ENCODE peak calls at places on chromosomes 3 and 15, in four cellular contexts. One of them, this sample, is unnamed.
A peak's percentile ranks its signal among the peaks of the same experiment; 100 is the strongest.

GRCh38 chr3:107994954-107995715 is 95.7 kb downstream of the CD47 start:
- DNase-seq in K562: no peak
- DNase-seq in HepG2: no peak
- DNase-seq in GM12878: no peak
- DNase-seq in this sample: no peak

GRCh38 chr15:29208352-29208751 is 61.3 kb downstream of the NSMCE3 start:
- DNase-seq in K562: no peak
- DNase-seq in HepG2: no peak
- DNase-seq in GM12878: no peak
- DNase-seq in this sample: peak; percentile 46

GRCh38 chr15:52172869-52173268 is 18.3 kb downstream of the GNB5 start:
- DNase-seq in K562: no peak
- DNase-seq in HepG2: no peak
- DNase-seq in GM12878: no peak
- DNase-seq in this sample: no peak

GRCh38 chr3:192564611-192565010 is 162.7 kb downstream of the FGF12 start:
- DNase-seq in K562: no peak
- DNase-seq in HepG2: no peak
- DNase-seq in GM12878: no peak
- DNase-seq in this sample: no peak

GRCh38 chr3:176554791-176555330 is 642.4 kb downstream of the TBL1XR1 start:
- DNase-seq in K562: no peak
- DNase-seq in HepG2: no peak
- DNase-seq in GM12878: no peak
- DNase-seq in this sample: no peak

GRCh38 chr15:87312221-87312620 is 944.3 kb downstream of the NTRK3 start:
- DNase-seq in K562: no peak
- DNase-seq in HepG2: no peak
- DNase-seq in GM12878: no peak
- DNase-seq in this sample: no peak

GRCh38 chr15:80977627-80978036 is 12.0 kb downstream of the MESD start:
- DNase-seq in K562: peak; percentile 81
- DNase-seq in HepG2: peak; percentile 35
- DNase-seq in GM12878: no peak
- DNase-seq in this sample: peak; percentile 85

GRCh38 chr3:10010546-10011465 is 15.4 kb upstream of the FANCD2 start:
- DNase-seq in K562: peak; percentile 97
- DNase-seq in HepG2: peak; percentile 78
- DNase-seq in GM12878: peak; percentile 37
- DNase-seq in this sample: peak; percentile 95

GRCh38 chr3:58565621-58566397 is 11.4 kb downstream of the FAM107A start:
- DNase-seq in K562: no peak
- DNase-seq in HepG2: no peak
- DNase-seq in GM12878: no peak
- DNase-seq in this sample: no peak

GRCh38 chr3:46923559-46924350 is 46.2 kb downstream of the PTH1R start:
- DNase-seq in K562: peak; percentile 75
- DNase-seq in HepG2: peak; percentile 31
- DNase-seq in GM12878: no peak
- DNase-seq in this sample: peak; percentile 63

GRCh38 chr15:77118787-77119410 is 48.0 kb upstream of the TSPAN3 start:
- DNase-seq in K562: peak; percentile 37
- DNase-seq in HepG2: peak; percentile 59
- DNase-seq in GM12878: peak; percentile 32
- DNase-seq in this sample: peak; percentile 65

GRCh38 chr3:143295201-143296080 is 175.9 kb downstream of the CHST2 start:
- DNase-seq in K562: no peak
- DNase-seq in HepG2: no peak
- DNase-seq in GM12878: no peak
- DNase-seq in this sample: no peak
- TF ChIP-seq SP1 in K562: no peak
- TF ChIP-seq SP1 in HepG2: no peak
- TF ChIP-seq SP1 in GM12878: no peak
- TF ChIP-seq SP1 in this sample: no peak

DNA sequence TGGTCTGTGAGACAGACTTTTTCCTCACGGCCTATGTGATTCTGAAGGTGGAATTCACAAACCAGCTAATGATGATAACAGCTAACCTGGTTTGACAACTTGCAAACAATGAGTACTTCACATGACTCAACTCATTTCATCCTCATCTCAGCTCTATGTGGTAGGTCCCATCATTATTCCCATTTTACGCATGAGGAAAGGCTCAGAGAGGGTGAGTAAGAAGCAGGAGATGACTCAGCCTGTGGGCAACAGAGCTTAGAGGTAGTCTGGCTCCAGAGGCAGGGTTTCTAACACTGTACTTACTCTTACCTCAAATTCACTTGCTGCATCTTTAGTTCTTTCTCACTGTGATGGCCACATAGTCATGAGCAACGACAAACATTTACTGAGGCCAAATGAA is 25.8 kb upstream of the PSMD6 start:
- DNase-seq in K562: no peak
- DNase-seq in HepG2: no peak
- DNase-seq in GM12878: no peak
- DNase-seq in this sample: no peak
- TF ChIP-seq FOXK2 in K562: no peak
- TF ChIP-seq FOXK2 in HepG2: no peak
- TF ChIP-seq FOXK2 in GM12878: no peak
- TF ChIP-seq FOXK2 in this sample: no peak

GRCh38 chr3:25781145-25781757 is 2.0 kb downstream of the NGLY1 start:
- DNase-seq in K562: no peak
- DNase-seq in HepG2: no peak
- DNase-seq in GM12878: no peak
- DNase-seq in this sample: no peak
- TF ChIP-seq SP1 in K562: no peak
- TF ChIP-seq SP1 in HepG2: no peak
- TF ChIP-seq SP1 in GM12878: no peak
- TF ChIP-seq SP1 in this sample: no peak

GRCh38 chr3:72617420-72618024 is 230.7 kb downstream of the SHQ1 start:
- DNase-seq in K562: no peak
- DNase-seq in HepG2: no peak
- DNase-seq in GM12878: no peak
- DNase-seq in this sample: no peak
- TF ChIP-seq FOXK2 in K562: no peak
- TF ChIP-seq FOXK2 in HepG2: no peak
- TF ChIP-seq FOXK2 in GM12878: no peak
- TF ChIP-seq FOXK2 in this sample: no peak

DNA sequence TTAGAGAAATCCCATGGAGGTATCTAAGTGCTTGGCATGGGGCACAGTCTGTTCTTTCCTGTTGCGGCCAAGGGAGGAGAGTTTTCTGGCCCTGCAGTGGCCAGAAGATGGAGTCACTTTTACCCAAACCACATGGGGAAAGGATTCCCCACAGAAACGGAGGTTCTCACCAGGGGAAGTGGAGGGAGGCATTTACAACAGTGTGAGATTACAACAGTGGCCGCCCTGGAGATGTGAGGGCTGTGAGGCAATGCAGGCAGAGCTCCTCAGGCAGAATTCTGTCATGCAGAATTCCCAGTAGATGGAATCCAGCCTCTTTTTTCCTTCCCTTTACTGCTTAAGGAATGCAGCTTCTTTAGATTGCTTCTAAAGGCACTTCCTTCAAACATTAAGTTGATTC is 83.1 kb downstream of the CACNA1D start:
- DNase-seq in K562: no peak
- DNase-seq in HepG2: no peak
- DNase-seq in GM12878: no peak
- DNase-seq in this sample: no peak
- TF ChIP-seq SP1 in K562: no peak
- TF ChIP-seq SP1 in HepG2: no peak
- TF ChIP-seq SP1 in GM12878: no peak
- TF ChIP-seq SP1 in this sample: no peak

GRCh38 chr3:60673123-60673522 is 578.1 kb downstream of the FHIT start:
- DNase-seq in K562: no peak
- DNase-seq in HepG2: no peak
- DNase-seq in GM12878: no peak
- DNase-seq in this sample: no peak

GRCh38 chr3:60674870-60675269 is 576.4 kb downstream of the FHIT start:
- DNase-seq in K562: no peak
- DNase-seq in HepG2: no peak
- DNase-seq in GM12878: no peak
- DNase-seq in this sample: no peak

GRCh38 chr3:60669636-60670035 is 581.6 kb downstream of the FHIT start:
- DNase-seq in K562: no peak
- DNase-seq in HepG2: no peak
- DNase-seq in GM12878: no peak
- DNase-seq in this sample: no peak

DNA sequence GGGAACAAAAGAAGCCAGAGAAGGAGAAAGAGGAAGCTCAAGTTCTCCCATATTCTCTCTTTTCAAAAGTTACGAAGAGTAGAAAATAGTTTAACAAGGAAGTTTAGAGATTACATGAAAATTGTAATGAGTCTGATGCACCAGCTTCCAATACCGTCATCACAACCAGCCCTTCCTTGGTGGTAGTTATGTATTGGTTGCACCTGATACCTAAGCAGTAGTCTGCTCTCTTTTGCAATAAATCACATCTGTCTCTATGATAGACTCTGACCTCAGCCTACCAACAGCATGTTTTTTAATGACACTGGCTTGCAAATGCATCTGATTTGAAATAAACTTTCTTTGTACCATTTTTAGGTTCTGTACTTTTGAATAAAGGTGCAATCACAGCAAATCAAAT is 575.8 kb downstream of the FHIT start:
- DNase-seq in K562: no peak
- DNase-seq in HepG2: no peak
- DNase-seq in GM12878: no peak
- DNase-seq in this sample: no peak
- TF ChIP-seq FOXK2 in K562: no peak
- TF ChIP-seq FOXK2 in HepG2: no peak
- TF ChIP-seq FOXK2 in GM12878: no peak
- TF ChIP-seq FOXK2 in this sample: no peak

DNA sequence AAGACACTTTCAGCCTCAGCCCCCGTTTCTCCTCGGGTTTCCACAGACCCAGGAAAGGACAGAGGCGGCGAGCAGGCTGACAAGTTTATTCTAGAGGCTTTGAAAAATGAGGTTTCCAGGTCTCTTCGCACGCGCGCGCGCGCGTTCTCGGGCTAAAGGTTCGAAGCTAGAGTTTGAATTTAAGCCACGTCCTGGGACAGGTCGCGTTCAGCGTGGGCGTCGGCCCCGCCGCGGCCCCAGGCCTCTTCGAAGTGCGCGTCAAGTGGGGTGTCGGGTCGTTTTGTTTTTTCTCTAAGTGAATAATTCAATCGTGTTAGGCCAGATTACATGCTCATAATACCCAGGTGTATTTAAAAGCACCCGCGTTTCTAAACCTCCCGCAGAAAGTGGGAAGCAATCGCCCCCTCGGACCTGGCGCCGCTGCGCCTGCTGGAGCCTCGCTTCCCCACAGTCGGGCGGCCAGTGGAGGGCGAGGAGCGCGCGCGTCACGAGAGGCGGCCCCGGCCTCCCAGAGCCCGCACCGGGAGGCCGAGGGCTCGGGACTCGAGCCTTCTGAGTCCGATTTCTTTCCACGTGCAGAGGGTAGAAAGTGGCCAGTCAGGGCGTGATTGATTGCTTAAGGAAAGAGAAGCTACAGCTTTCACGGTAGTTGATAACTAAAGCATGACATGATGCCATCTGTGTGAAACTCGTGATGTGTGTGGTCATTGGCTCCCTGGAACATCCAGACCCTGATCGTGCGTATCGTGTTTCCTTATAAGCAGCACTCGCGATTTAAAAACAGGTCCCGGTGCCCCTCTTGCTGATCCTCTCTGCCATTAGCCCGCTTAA is 15.8 kb upstream of the SOX2 start:
- DNase-seq in K562: no peak
- DNase-seq in HepG2: no peak
- DNase-seq in GM12878: no peak
- DNase-seq in this sample: no peak
- TF ChIP-seq SP1 in K562: no peak
- TF ChIP-seq SP1 in HepG2: no peak
- TF ChIP-seq SP1 in GM12878: no peak
- TF ChIP-seq SP1 in this sample: no peak